ENCODE peak calls at places on chromosome 1, in eight cellular contexts. W, G, C, Y, R, N, F and O are unnamed samples.
A peak's percentile ranks its signal among the peaks of the same experiment; 100 is the strongest.

GRCh38 chr1:206792939-206793607 is 20.8 kb upstream of the IL10 start:
- DNase-seq in W (no peak), G (no peak), C (no peak), Y (no peak), R (no peak), N (no peak), F (no peak), O (no peak)

GRCh38 chr1:85692730-85693314 is 15.4 kb downstream of the ZNHIT6 start:
- DNase-seq in W (no peak), G (no peak), C (no peak), Y (peak; percentile 13), R (no peak), N (peak; percentile 33), F (no peak), O (no peak)

GRCh38 chr1:31855038-31855845 is 39.4 kb upstream of the SPOCD1 start:
- DNase-seq in W (no peak), G (no peak), C (no peak), Y (peak; percentile 34), R (no peak), N (peak; percentile 27), F (no peak), O (no peak)

GRCh38 chr1:200299571-200299970 is 110.3 kb downstream of the ZNF281 start:
- DNase-seq in W (no peak), G (no peak), C (no peak), Y (no peak), R (no peak), N (no peak), F (no peak), O (no peak)

GRCh38 chr1:227759345-227760300 is 24.4 kb downstream of the SNAP47 start:
- DNase-seq in W (no peak), G (no peak), C (no peak), Y (peak; percentile 98), R (no peak), N (peak; percentile 96), F (no peak), O (peak; percentile 49)

GRCh38 chr1:64440423-64440822 is 29.5 kb upstream of the CACHD1 start:
- DNase-seq in W (no peak), G (no peak), C (no peak), Y (no peak), R (no peak), N (no peak), F (no peak), O (no peak)

GRCh38 chr1:202671388-202671787 is 38.9 kb downstream of the SYT2 start:
- DNase-seq in W (no peak), G (no peak), C (no peak), Y (no peak), R (no peak), N (no peak), F (no peak), O (no peak)

GRCh38 chr1:211382182-211382713 is 55.6 kb downstream of the TRAF5 start:
- DNase-seq in W (no peak), G (no peak), C (no peak), Y (no peak), R (no peak), N (no peak), F (no peak), O (no peak)

GRCh38 chr1:40039757-40040510 is 595 bp upstream of the CAP1 start:
- DNase-seq in W (peak; percentile 68), G (peak; percentile 89), C (peak; percentile 54), Y (peak; percentile 85), R (peak; percentile 95), N (peak; percentile 74), F (peak; percentile 71), O (peak; percentile 86)

GRCh38 chr1:65477414-65478378 is 57.2 kb downstream of the LEPR start:
- DNase-seq in W (no peak), G (no peak), C (no peak), Y (no peak), R (no peak), N (no peak), F (no peak), O (no peak)

GRCh38 chr1:116491985-116492811 is 78.6 kb downstream of the CD58 start:
- DNase-seq in W (no peak), G (no peak), C (no peak), Y (no peak), R (no peak), N (no peak), F (no peak), O (no peak)

GRCh38 chr1:166166701-166167394 is at the start of gene FAM78B:
- DNase-seq in W (peak; percentile 42), G (peak; percentile 16), C (peak; percentile 11), Y (no peak), R (peak; percentile 74), N (no peak), F (no peak), O (peak; percentile 55)

GRCh38 chr1:206001476-206001888 is 1.7 kb downstream of the RAB7B start:
- DNase-seq in W (no peak), G (no peak), C (no peak), Y (peak; percentile 97), R (no peak), N (peak; percentile 80), F (no peak), O (no peak)

GRCh38 chr1:161084205-161084988 is 5.0 kb downstream of the NECTIN4 start:
- DNase-seq in W (no peak), G (no peak), C (no peak), Y (peak; percentile 20), R (no peak), N (no peak), F (no peak), O (no peak)

GRCh38 chr1:45658171-45658570 is 28.2 kb downstream of the GPBP1L1 start:
- DNase-seq in W (no peak), G (no peak), C (no peak), Y (no peak), R (no peak), N (no peak), F (no peak), O (no peak)

GRCh38 chr1:64769971-64770370 is 25.1 kb downstream of the RAVER2 start:
- DNase-seq in W (no peak), G (no peak), C (no peak), Y (no peak), R (no peak), N (no peak), F (no peak), O (no peak)

GRCh38 chr1:150564051-150564991 is 15.1 kb downstream of the MCL1 start:
- DNase-seq in W (peak; percentile 23), G (no peak), C (no peak), Y (no peak), R (no peak), N (no peak), F (no peak), O (peak; percentile 67)

GRCh38 chr1:182628657-182629056 is 24.5 kb upstream of the RGS16 start:
- DNase-seq in W (no peak), G (no peak), C (no peak), Y (no peak), R (no peak), N (no peak), F (no peak), O (no peak)

GRCh38 chr1:7346070-7346596 is 425.0 kb upstream of the VAMP3 start:
- DNase-seq in W (no peak), G (no peak), C (no peak), Y (no peak), R (no peak), N (no peak), F (no peak), O (no peak)

GRCh38 chr1:24459551-24460266 is 42.9 kb upstream of the RCAN3 start:
- DNase-seq in W (no peak), G (no peak), C (no peak), Y (no peak), R (no peak), N (no peak), F (no peak), O (no peak)

GRCh38 chr1:171948491-171948890 is 107.2 kb downstream of the DNM3 start:
- DNase-seq in W (no peak), G (no peak), C (no peak), Y (no peak), R (no peak), N (no peak), F (no peak), O (no peak)

GRCh38 chr1:20108724-20109123 is 10.6 kb downstream of the PLA2G2D start:
- DNase-seq in W (no peak), G (no peak), C (no peak), Y (no peak), R (no peak), N (no peak), F (no peak), O (no peak)

GRCh38 chr1:20111452-20111851 is 7.9 kb downstream of the PLA2G2D start:
- DNase-seq in W (no peak), G (no peak), C (no peak), Y (no peak), R (no peak), N (no peak), F (no peak), O (no peak)

GRCh38 chr1:20109223-20109856 is 10.0 kb downstream of the PLA2G2D start:
- DNase-seq in W (no peak), G (no peak), C (no peak), Y (no peak), R (no peak), N (no peak), F (no peak), O (no peak)

GRCh38 chr1:20112279-20113000 is 6.9 kb downstream of the PLA2G2D start:
- DNase-seq in W (no peak), G (no peak), C (no peak), Y (no peak), R (no peak), N (no peak), F (no peak), O (no peak)

GRCh38 chr1:20110679-20111078 is 8.7 kb downstream of the PLA2G2D start:
- DNase-seq in W (no peak), G (no peak), C (no peak), Y (peak; percentile 6), R (no peak), N (peak; percentile 10), F (no peak), O (no peak)
- TF ChIP-seq CTCF in W (no peak), G (no peak), C (no peak), Y (no peak), R (no peak), N (no peak), F (no peak), O (no peak)

GRCh38 chr1:15328245-15328784 is 81.3 kb downstream of the FHAD1 start:
- DNase-seq in W (no peak), G (no peak), C (no peak), Y (no peak), R (peak; percentile 24), N (no peak), F (no peak), O (no peak)
- H3K27ac ChIP-seq in W (no peak overlapping the region), G (no peak overlapping the region), C (no peak overlapping the region), Y (no peak overlapping the region), R (no peak overlapping the region), N (no peak overlapping the region), F (no peak overlapping the region), O (no peak overlapping the region)

GRCh38 chr1:157773723-157774350 is 3.1 kb downstream of the FCRL2 start:
- DNase-seq in W (peak; percentile 5), G (peak; percentile 88), C (no peak), Y (no peak), R (no peak), N (no peak), F (peak; percentile 32), O (peak; percentile 80)
- TF ChIP-seq CTCF in W (no peak), G (peak; percentile 99), C (peak; percentile 35), Y (no peak), R (no peak), N (no peak), F (peak; percentile 63), O (peak; percentile 74)

DNA sequence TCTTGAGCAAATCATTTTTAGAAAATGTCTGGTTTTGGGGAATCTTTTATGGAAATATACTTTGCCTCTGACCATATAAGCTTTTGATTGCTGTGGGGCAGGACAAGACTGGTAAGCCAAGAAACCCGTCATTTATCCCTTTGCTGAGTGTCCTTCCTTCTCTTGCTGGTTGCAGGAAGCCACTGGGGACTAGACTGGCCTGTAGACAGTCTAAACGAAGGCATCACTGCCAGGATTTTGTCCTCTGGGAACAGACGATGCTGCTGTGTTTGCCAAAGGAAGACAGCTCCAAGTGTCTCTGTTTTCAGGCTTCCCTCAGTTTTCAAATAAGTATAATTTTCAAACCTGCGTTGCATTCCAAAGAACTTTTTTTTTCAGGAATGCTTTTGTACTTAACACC is 269.3 kb downstream of the HLX start:
- DNase-seq in W (no peak), G (no peak), C (no peak), Y (no peak), R (no peak), N (no peak), F (no peak), O (no peak)
- H3K27ac ChIP-seq in W (no peak overlapping the region), G (no peak overlapping the region), C (no peak overlapping the region), Y (no peak overlapping the region), R (no peak overlapping the region), N (no peak overlapping the region), F (no peak overlapping the region), O (no peak overlapping the region)